ENCODE peak calls at places on chromosomes 13 and 19, in six cellular contexts. T is left cardiac atrium, W is hypothalamus, Z is fibroblast of pulmonary artery, I is non-pigmented ciliary epithelial cell, M is NT2/D1. N is an unnamed sample.

GRCh38 chr19:1938071-1938470 is 2.9 kb upstream of the CSNK1G2 start:
- DNase-seq in W (no peak), T (no peak), M (no peak), Z (no peak), I (no peak), N (peak; percentile 78)

GRCh38 chr19:10135551-10136334 is 16.0 kb upstream of the EIF3G start:
- DNase-seq in I (no peak), Z (no peak), T (no peak), M (no peak), W (no peak), N (no peak)

GRCh38 chr13:19881641-19882040 is 18.2 kb upstream of the ZMYM5 start:
- DNase-seq in T (no peak), I (no peak), W (no peak), Z (no peak), M (no peak), N (no peak)

GRCh38 chr19:6521718-6522646 is 8.8 kb upstream of the TNFSF9 start:
- DNase-seq in M (no peak), I (no peak), W (no peak), Z (peak; percentile 36), T (no peak), N (no peak)

GRCh38 chr13:113001251-113002140 is 32.5 kb downstream of the MCF2L start:
- DNase-seq in M (peak; percentile 48), I (no peak), W (peak; percentile 58), T (peak; percentile 38), Z (peak; percentile 8), N (peak; percentile 3)

GRCh38 chr13:27997904-27998522 is 9.5 kb upstream of the URAD start:
- DNase-seq in T (peak; percentile 55), Z (peak; percentile 43), I (no peak), M (no peak), W (no peak), N (peak; percentile 34)

GRCh38 chr19:13521066-13521465 is 14.8 kb upstream of the CACNA1A start:
- DNase-seq in I (no peak), M (no peak), Z (no peak), T (no peak), W (no peak), N (no peak)

GRCh38 chr19:37902668-37903067 is 3.7 kb downstream of the WDR87 start:
- DNase-seq in I (no peak), W (peak; percentile 20), M (peak; percentile 68), Z (peak; percentile 80), T (peak; percentile 80), N (peak; percentile 80)

GRCh38 chr19:18415177-18415867 is 3.9 kb upstream of the SSBP4 start:
- DNase-seq in I (no peak), T (peak; percentile 89), W (peak; percentile 67), M (no peak), Z (peak; percentile 97), N (peak; percentile 71)

GRCh38 chr13:113803409-113804016 is 44.5 kb downstream of the TMEM255B start:
- DNase-seq in Z (no peak), T (no peak), M (no peak), W (no peak), I (no peak), N (no peak)

GRCh38 chr19:2561895-2562294 is 86.0 kb downstream of the GADD45B start:
- DNase-seq in T (peak; percentile 19), W (no peak), M (no peak), I (no peak), Z (no peak), N (no peak)

GRCh38 chr13:103557878-103558277 is 491.7 kb upstream of the SLC10A2 start:
- DNase-seq in Z (peak; percentile 14), T (no peak), W (no peak), M (no peak), I (no peak), N (no peak)

GRCh38 chr13:41568990-41569387 is 111.6 kb downstream of the RGCC start:
- DNase-seq in T (no peak), Z (peak; percentile 71), M (no peak), W (no peak), I (no peak), N (peak; percentile 59)

GRCh38 chr19:39401549-39402416 is 4.9 kb upstream of the ZFP36 start:
- DNase-seq in M (no peak), T (peak; percentile 66), I (no peak), Z (peak; percentile 70), W (no peak), N (peak; percentile 85)

GRCh38 chr19:38878575-38879399 is 712 bp upstream of the RINL start:
- DNase-seq in T (no peak), I (no peak), Z (no peak), W (no peak), M (no peak), N (no peak)

GRCh38 chr13:47188802-47189201 is 291.9 kb upstream of the HTR2A start:
- DNase-seq in M (no peak), T (no peak), I (no peak), W (no peak), Z (peak; percentile 73), N (peak; percentile 56)

GRCh38 chr13:33571618-33572017 is 246.3 kb upstream of the RFC3 start:
- DNase-seq in T (no peak), M (no peak), Z (no peak), I (no peak), W (no peak), N (no peak)

GRCh38 chr19:36577271-36577996 is 4.3 kb upstream of the ZNF529 start:
- DNase-seq in W (no peak), Z (no peak), M (peak; percentile 1), I (no peak), T (no peak), N (no peak)

GRCh38 chr19:39568604-39569003 is 28.6 kb upstream of the EID2 start:
- DNase-seq in M (no peak), T (no peak), I (no peak), Z (peak; percentile 7), W (no peak), N (peak; percentile 27)

N was measured in fibroblast of villous mesenchyme.